ENCODE peak calls at places on chromosomes 12 and 14, in nine cellular contexts. E is cardiac muscle cell; Y is K562; P is CD4-positive, alpha-beta memory T cell; T is esophagus squamous epithelium; C is CD8-positive, alpha-beta T cell; S is ovary; X is pancreas; Z is psoas muscle. F is an unnamed sample. For H3K4me1, the result is how much of the 10 kb centered on the place peaks cover.

GRCh38 chr14:102629700-102630365 is 37.4 kb downstream of the RCOR1 start:
- DNase-seq in T (no peak), Z (no peak), Y (no peak), P (no peak), S (no peak), C (no peak), X (no peak), E (peak), F (no peak)

GRCh38 chr14:22908601-22909000 is 10.3 kb downstream of the RBM23 start:
- DNase-seq in P (no peak), X (no peak), T (no peak), E (peak), S (no peak), C (no peak), Y (no peak), Z (no peak), F (no peak)

GRCh38 chr14:70882771-70883492 is 24.3 kb upstream of the PCNX1 start:
- DNase-seq in S (no peak), E (peak), X (no peak), P (no peak), Z (no peak), T (no peak), Y (no peak), C (no peak), F (peak)

GRCh38 chr14:51597511-51597920 is 54.2 kb upstream of the FRMD6 start:
- DNase-seq in Z (no peak), X (no peak), P (no peak), S (no peak), C (no peak), Y (no peak), T (no peak), E (no peak), F (no peak)

GRCh38 chr14:44956866-44957265 is 4.9 kb downstream of the KLHL28 start:
- DNase-seq in T (no peak), Z (no peak), S (no peak), Y (no peak), X (no peak), P (no peak), E (no peak), C (no peak), F (no peak)

GRCh38 chr12:127957001-127957660 is 309.8 kb upstream of the TMEM132C start:
- DNase-seq in X (no peak), S (no peak), T (no peak), E (no peak), P (no peak), Z (no peak), C (no peak), Y (no peak), F (no peak)

GRCh38 chr12:52193991-52194390 is 2.2 kb upstream of the KRT80 start:
- DNase-seq in X (no peak), E (peak), Y (no peak), P (no peak), C (no peak), S (no peak), Z (no peak), T (no peak), F (no peak)

GRCh38 chr14:69086537-69086936 is 66.4 kb downstream of the DCAF5 start:
- DNase-seq in P (no peak), E (no peak), C (no peak), Z (no peak), Y (no peak), T (no peak), X (no peak), S (no peak), F (no peak)

GRCh38 chr12:90618606-90619005 is 336.4 kb downstream of the CCER1 start:
- DNase-seq in Z (no peak), E (no peak), Y (no peak), T (no peak), S (no peak), C (no peak), X (no peak), P (no peak), F (no peak)

GRCh38 chr14:69324341-69324931 is 64.5 kb downstream of the GALNT16 start:
- DNase-seq in X (no peak), Y (no peak), Z (no peak), E (no peak), S (no peak), T (no peak), C (no peak), P (no peak), F (no peak)

GRCh38 chr14:102731871-102732800 is 45.1 kb upstream of the TRAF3 start:
- DNase-seq in Z (no peak), X (no peak), S (no peak), Y (no peak), T (no peak), C (no peak), P (no peak), E (no peak), F (no peak)

GRCh38 chr12:12716151-12716844 is 870 bp upstream of the CDKN1B start:
- DNase-seq in Y (no peak), P (no peak), X (no peak), T (no peak), E (peak), C (no peak), Z (no peak), S (no peak), F (no peak)

GRCh38 chr14:93219103-93219726 is 12.2 kb downstream of the UBR7 start:
- DNase-seq in E (peak), S (no peak), Y (no peak), Z (no peak), T (no peak), X (peak), P (peak), C (no peak), F (no peak)

GRCh38 chr12:102950107-102950949 is 7.1 kb upstream of the ASCL1 start:
- DNase-seq in Y (no peak), C (no peak), E (no peak), T (no peak), P (no peak), X (peak), Z (no peak), S (no peak), F (no peak)

GRCh38 chr12:59626382-59626781 is 30.6 kb downstream of the SLC16A7 start:
- DNase-seq in X (no peak), T (no peak), S (no peak), P (no peak), C (no peak), E (no peak), Y (no peak), Z (no peak), F (no peak)

GRCh38 chr12:53234236-53234635 is 2.2 kb upstream of the RARG start:
- DNase-seq in P (no peak), T (no peak), Z (peak), X (no peak), E (no peak), S (no peak), C (no peak), Y (no peak), F (no peak)

GRCh38 chr12:66235626-66236281 is 46.7 kb downstream of the IRAK3 start:
- DNase-seq in S (no peak), P (no peak), X (no peak), Z (no peak), E (peak), Y (no peak), T (no peak), C (no peak), F (no peak)

GRCh38 chr12:122124370-122124769 is 45.8 kb downstream of the MLXIP start:
- DNase-seq in T (no peak), Y (no peak), C (no peak), Z (no peak), E (no peak), S (no peak), X (no peak), P (no peak), F (no peak)

GRCh38 chr14:94545131-94545841 is 16.0 kb upstream of the SERPINA4 start:
- DNase-seq in C (no peak), Y (no peak), T (no peak), Z (no peak), X (no peak), S (no peak), P (no peak), E (peak), F (no peak)

GRCh38 chr12:86777335-86777734 is 521.1 kb upstream of the MGAT4C start:
- DNase-seq in T (no peak), S (no peak), E (peak), P (no peak), Z (no peak), C (no peak), X (peak), Y (no peak), F (no peak)

GRCh38 chr12:31773867-31774266 is 45.0 kb upstream of the AMN1 start:
- DNase-seq in P (no peak), E (peak), T (no peak), C (no peak), S (peak), Y (no peak), Z (no peak), X (no peak), F (no peak)

GRCh38 chr12:69645031-69645430 is 34.3 kb upstream of the LRRC10 start:
- DNase-seq in S (no peak), X (no peak), E (no peak), Y (no peak), P (no peak), T (no peak), Z (no peak), C (no peak), F (no peak)

GRCh38 chr12:106149096-106149784 is 10.5 kb upstream of the NUAK1 start:
- DNase-seq in X (peak), C (no peak), S (no peak), Y (peak), Z (no peak), E (peak), P (no peak), T (no peak), F (no peak)

GRCh38 chr12:67909091-67909531 is 80.1 kb upstream of the IFNG-AS1 start:
- DNase-seq in C (no peak), P (no peak), Y (no peak), S (no peak), T (no peak), E (peak), Z (no peak), X (no peak), F (no peak)

GRCh38 chr12:25648460-25648859 is 95.4 kb upstream of the LMNTD1 start:
- DNase-seq in Y (no peak), T (no peak), P (no peak), S (no peak), Z (no peak), E (peak), C (no peak), X (peak), F (peak)

GRCh38 chr12:1629338-1630080 is 478 bp downstream of the WNT5B start:
- DNase-seq in Y (no peak), T (no peak), E (no peak), X (no peak), Z (no peak), C (no peak), P (no peak), S (no peak), F (no peak)

GRCh38 chr14:22276913-22277816 is 311.9 kb downstream of the DAD1 start:
- DNase-seq in S (no peak), Z (no peak), E (peak), T (no peak), X (no peak), C (no peak), P (no peak), Y (peak), F (no peak)

GRCh38 chr12:102023343-102023930 is 38.4 kb downstream of the WASHC3 start:
- DNase-seq in P (no peak), X (no peak), C (no peak), E (peak), Y (no peak), Z (no peak), T (no peak), S (no peak), F (no peak)

GRCh38 chr14:68612049-68612448 is 180.8 kb downstream of the ZFP36L1 start:
- DNase-seq in E (peak), Z (no peak), X (no peak), T (no peak), S (no peak), Y (no peak), P (no peak), C (no peak), F (no peak)

GRCh38 chr14:24189460-24189859 is 844 bp upstream of the IPO4 start:
- DNase-seq in C (no peak), T (no peak), P (no peak), Z (no peak), X (no peak), S (no peak), Y (no peak), E (no peak), F (no peak)
- H3K4me3 ChIP-seq in C (no peak), T (no peak), P (no peak), Z (peak), X (no peak), S (no peak), Y (no peak), E (no peak), F (no peak)

DNA sequence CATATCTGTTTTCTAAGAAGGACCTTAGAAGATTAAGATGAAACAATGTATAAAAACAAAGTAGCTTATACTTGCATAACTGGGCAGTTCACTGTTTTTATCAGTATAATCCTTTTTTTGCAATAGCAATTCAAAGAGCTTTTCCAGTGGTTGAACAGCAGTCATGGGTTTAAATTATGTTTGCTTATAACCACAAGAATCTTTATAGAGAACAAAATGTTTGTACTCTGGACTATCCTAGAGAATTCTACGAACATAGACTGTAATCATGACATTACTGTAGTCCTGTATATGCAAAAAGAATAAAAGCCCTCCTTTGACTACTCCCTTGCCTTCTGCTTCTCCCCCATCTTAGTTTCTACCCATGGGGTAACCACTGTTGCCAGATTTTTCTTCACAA is 5.7 kb downstream of the FAM177A1 start:
- DNase-seq in T (no peak), Y (no peak), Z (no peak), X (no peak), S (no peak), C (no peak), E (peak), P (no peak), F (no peak)
- H3K4me1 ChIP-seq in T (under half), Y (under half), Z (under half), X (under half), S (under half), C (under half), E (under half), P (under half), F (under half)

GRCh38 chr14:31440280-31440679 is 17.0 kb downstream of the DTD2 start:
- DNase-seq in E (no peak), X (no peak), P (no peak), T (no peak), S (no peak), C (no peak), Y (no peak), Z (no peak), F (no peak)

GRCh38 chr14:31439554-31439953 is 17.8 kb downstream of the DTD2 start:
- DNase-seq in X (no peak), C (no peak), S (no peak), E (no peak), Z (no peak), T (no peak), Y (no peak), P (no peak), F (no peak)

GRCh38 chr14:31442284-31442683 is 15.0 kb downstream of the DTD2 start:
- DNase-seq in X (no peak), T (no peak), C (no peak), S (no peak), E (no peak), P (no peak), Y (no peak), Z (no peak), F (no peak)

GRCh38 chr14:31445703-31446102 is 11.6 kb downstream of the DTD2 start:
- DNase-seq in Y (no peak), T (no peak), C (no peak), X (no peak), P (no peak), S (no peak), E (no peak), Z (no peak), F (no peak)

DNA sequence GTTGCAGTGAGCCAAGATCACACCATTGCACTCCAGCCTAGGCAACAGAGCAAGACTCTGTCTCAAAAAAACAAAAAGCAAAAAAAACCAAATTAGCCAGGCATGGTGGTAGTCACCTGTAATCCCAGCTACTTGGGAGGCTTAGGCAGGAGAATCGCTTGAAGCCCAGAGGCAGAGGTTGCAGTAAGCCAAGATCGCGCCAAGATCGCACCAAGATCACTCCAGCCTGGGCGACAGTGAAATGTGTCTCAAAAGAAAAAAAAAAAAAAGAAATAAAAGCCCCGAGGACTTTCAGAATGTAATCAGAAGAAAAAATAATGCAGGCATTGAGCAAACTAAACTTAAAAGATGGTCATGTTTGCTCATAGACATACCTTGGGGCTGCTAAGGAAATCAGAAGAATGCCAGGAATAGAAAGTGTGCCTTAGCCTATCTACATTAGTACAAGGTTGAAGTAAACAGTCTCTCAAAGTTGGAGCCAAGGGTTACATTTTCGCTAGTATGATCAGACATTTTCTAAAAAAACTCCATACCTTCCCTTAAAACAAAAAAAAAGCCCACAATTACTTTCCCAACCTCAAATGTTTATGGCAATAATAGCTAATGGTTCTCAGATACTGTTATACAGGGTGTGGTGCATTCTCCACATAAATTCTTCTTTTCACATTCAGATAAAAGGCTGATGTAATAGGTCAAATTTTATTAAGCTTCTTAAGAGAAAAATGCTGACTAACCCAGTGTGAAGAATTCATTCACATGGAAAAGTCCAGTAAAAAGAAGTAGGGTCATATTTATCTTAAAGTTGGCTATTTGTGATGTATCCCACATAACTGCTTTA is 15.8 kb downstream of the DTD2 start:
- DNase-seq in P (no peak), X (no peak), C (no peak), Y (no peak), T (no peak), E (peak), Z (no peak), S (no peak), F (no peak)
- H3K4me3 ChIP-seq in P (no peak), X (no peak), C (no peak), Y (no peak), T (no peak), E (no peak), Z (no peak), S (no peak), F (no peak)

GRCh38 chr14:61700104-61700886 is 5.0 kb downstream of the HIF1A start:
- DNase-seq in C (no peak), Z (no peak), X (no peak), E (peak), P (no peak), Y (no peak), T (no peak), S (no peak), F (no peak)
- H3K4me1 ChIP-seq in C (half or more), Z (under half), X (under half), E (under half), P (half or more), Y (under half), T (under half), S (under half), F (under half)

GRCh38 chr14:61188936-61189808 is 92.0 kb downstream of the TMEM30B start:
- DNase-seq in Z (peak), E (peak), S (peak), T (no peak), X (peak), P (no peak), Y (peak), C (no peak), F (peak)

GRCh38 chr14:61186793-61187641 is 94.1 kb downstream of the TMEM30B start:
- DNase-seq in C (no peak), S (no peak), Y (no peak), X (no peak), T (no peak), Z (no peak), P (no peak), E (no peak), F (no peak)

GRCh38 chr14:61187642-61187905 is 93.6 kb downstream of the TMEM30B start:
- DNase-seq in Z (no peak), T (no peak), X (no peak), S (no peak), C (no peak), P (no peak), E (no peak), Y (no peak), F (no peak)

GRCh38 chr14:61186341-61186740 is 94.8 kb downstream of the TMEM30B start:
- DNase-seq in E (no peak), T (no peak), Z (no peak), X (no peak), S (no peak), Y (no peak), C (no peak), P (no peak), F (no peak)

DNA sequence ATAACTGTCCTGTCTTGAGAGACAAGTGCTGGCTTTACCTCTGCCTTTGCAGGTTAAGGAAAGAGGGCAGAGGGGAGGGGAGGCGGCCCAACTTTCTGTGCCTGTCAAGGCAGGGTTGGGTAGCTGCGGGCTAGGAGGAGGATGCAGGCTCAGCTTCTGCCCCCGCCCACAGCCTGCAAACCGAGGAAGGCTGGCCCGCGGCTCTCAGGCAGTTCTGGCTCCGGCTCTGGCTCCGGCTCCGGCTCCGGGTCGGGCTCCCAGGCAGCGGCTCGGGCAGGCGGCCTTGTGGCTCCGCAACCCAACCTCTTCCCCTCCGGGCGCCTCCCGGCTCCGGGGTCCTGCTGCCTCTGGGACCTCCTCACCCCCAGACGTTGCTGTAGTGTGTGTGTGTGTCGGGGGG is 92.9 kb downstream of the TMEM30B start:
- DNase-seq in P (no peak), T (no peak), E (peak), X (no peak), C (no peak), S (peak), Z (peak), Y (no peak), F (no peak)
- H3K4me3 ChIP-seq in P (no peak), T (no peak), E (no peak), X (no peak), C (no peak), S (peak), Z (peak), Y (no peak), F (no peak)

DNA sequence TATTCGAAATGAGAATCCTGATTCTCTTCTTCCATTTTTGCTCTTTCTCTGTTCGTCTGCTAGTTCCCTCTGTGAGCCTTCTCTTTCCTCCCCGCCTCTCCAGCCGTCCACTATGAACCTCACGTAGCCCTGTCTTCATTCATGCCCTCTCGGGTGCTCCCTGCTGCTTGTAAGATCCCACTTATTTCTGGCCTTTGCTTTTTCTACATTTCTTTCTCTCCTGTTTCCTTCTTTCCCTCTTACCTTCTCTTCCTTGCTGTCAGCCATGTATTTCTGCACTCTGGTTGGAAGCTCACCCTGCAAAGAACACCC is 85.9 kb downstream of the SAMD4A start:
- DNase-seq in E (no peak), S (no peak), T (no peak), Z (no peak), X (no peak), Y (no peak), C (no peak), P (no peak), F (no peak)
- H3K4me1 ChIP-seq in E (under half), S (under half), T (under half), Z (half or more), X (under half), Y (under half), C (under half), P (under half), F (under half)

DNA sequence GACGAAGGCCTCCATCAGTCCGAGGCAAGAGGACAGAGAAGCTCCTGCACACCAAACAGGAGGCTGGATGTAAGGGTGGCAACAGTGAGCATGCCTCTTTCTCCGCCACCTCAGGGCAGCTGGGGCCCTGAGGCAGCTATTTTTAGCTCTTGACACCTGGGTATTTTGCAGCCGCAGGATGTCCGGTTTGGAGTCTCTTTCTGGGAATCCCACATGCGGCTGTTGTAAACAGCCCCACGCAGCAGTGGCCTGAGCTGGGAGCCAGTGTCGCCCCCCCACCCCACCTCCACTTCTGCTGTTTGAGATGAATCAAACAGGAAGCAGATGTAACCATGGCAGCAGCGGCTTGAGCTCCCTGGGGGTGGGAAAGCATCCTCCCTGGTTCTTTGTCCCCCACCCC is 11.7 kb downstream of the HDAC7 start:
- DNase-seq in C (peak), Z (peak), P (peak), E (no peak), T (no peak), X (no peak), Y (peak), S (peak), F (peak)
- H3K4me3 ChIP-seq in C (peak), Z (peak), P (peak), E (no peak), T (no peak), X (no peak), Y (no peak), S (no peak), F (no peak)

F was measured in lung.